ENCODE peak calls at places on chromosomes 7 and 10, in four cellular contexts. B, Y, C and J are unnamed samples.

GRCh38 chr7:8217200-8218068 is 44.5 kb downstream of the ICA1 start:
- DNase-seq in B (peak), Y (peak), C (peak), J (no peak)

GRCh38 chr10:99930731-99931550 is 78.8 kb downstream of the DNMBP start:
- DNase-seq in B (peak), Y (no peak), C (no peak), J (peak)

GRCh38 chr7:14389052-14389988 is 399.9 kb upstream of the ETV1 start:
- DNase-seq in B (no peak), Y (no peak), C (peak), J (no peak)

GRCh38 chr7:133727476-133728214 is 399.5 kb upstream of the LRGUK start:
- DNase-seq in B (no peak), Y (no peak), C (no peak), J (no peak)

GRCh38 chr10:131478398-131478989 is 167.0 kb upstream of the TCERG1L start:
- DNase-seq in B (no peak), Y (no peak), C (no peak), J (no peak)

GRCh38 chr7:126996659-126997058 is 256.1 kb downstream of the GRM8 start:
- DNase-seq in B (no peak), Y (no peak), C (no peak), J (no peak)

GRCh38 chr10:125691160-125691981 is 8.4 kb upstream of the TEX36 start:
- DNase-seq in B (no peak), Y (peak), C (peak), J (no peak)

GRCh38 chr7:80463272-80463920 is 48.5 kb downstream of the GNAT3 start:
- DNase-seq in B (no peak), Y (peak), C (no peak), J (no peak)

GRCh38 chr7:110050831-110051230 is 1040.1 kb upstream of the LRRN3 start:
- DNase-seq in B (no peak), Y (no peak), C (no peak), J (no peak)

GRCh38 chr10:98404571-98405396 is 10.2 kb downstream of the PYROXD2 start:
- DNase-seq in B (no peak), Y (peak), C (no peak), J (no peak)

GRCh38 chr7:27066148-27066547 is 29.7 kb downstream of the HOXA1 start:
- DNase-seq in B (no peak), Y (peak), C (no peak), J (no peak)

GRCh38 chr10:126041804-126042231 is 145.5 kb downstream of the FANK1 start:
- DNase-seq in B (peak), Y (peak), C (no peak), J (peak)

GRCh38 chr10:77643795-77644468 is 6.3 kb upstream of the KCNMA1 start:
- DNase-seq in B (peak), Y (peak), C (peak), J (no peak)

GRCh38 chr7:143005632-143006260 is 21.2 kb downstream of the OR9A2 start:
- DNase-seq in B (no peak), Y (no peak), C (no peak), J (no peak)

GRCh38 chr10:3419719-3420495 is 247.3 kb upstream of the PITRM1 start:
- DNase-seq in B (no peak), Y (no peak), C (no peak), J (no peak)

GRCh38 chr7:128812514-128813168 is 17.6 kb upstream of the FLNC start:
- DNase-seq in B (no peak), Y (no peak), C (peak), J (no peak)

GRCh38 chr7:105277341-105277740 is 111.4 kb downstream of the SRPK2 start:
- DNase-seq in B (no peak), Y (peak), C (no peak), J (no peak)

GRCh38 chr7:75039166-75039565 is 34.4 kb downstream of the RCC1L start:
- DNase-seq in B (no peak), Y (no peak), C (no peak), J (no peak)